ENCODE peak calls at places on chromosomes 7 and 10, in six cellular contexts. G, U, B, M, X and W are unnamed samples.

GRCh38 chr7:40799-41750 is 151.3 kb upstream of the FAM20C start:
- DNase-seq in G (no peak), U (no peak), B (no peak), M (no peak), X (peak; percentile 41), W (peak; percentile 5)

GRCh38 chr7:1460757-1461639 is 1.7 kb upstream of the MICALL2 start:
- DNase-seq in G (peak; percentile 61), U (peak; percentile 86), B (peak; percentile 23), M (no peak), X (peak; percentile 56), W (no peak)

GRCh38 chr7:75996476-75996875 is 2.1 kb upstream of the TMEM120A start:
- DNase-seq in G (no peak), U (no peak), B (no peak), M (no peak), X (no peak), W (no peak)

GRCh38 chr10:90846746-90847145 is 11.1 kb downstream of the HTR7 start:
- DNase-seq in G (no peak), U (no peak), B (no peak), M (no peak), X (no peak), W (no peak)

GRCh38 chr7:149415391-149416068 is 45.3 kb downstream of the ZNF777 start:
- DNase-seq in G (no peak), U (no peak), B (peak; percentile 20), M (no peak), X (peak; percentile 13), W (no peak)

GRCh38 chr7:84043661-84044191 is 150.9 kb downstream of the SEMA3A start:
- DNase-seq in G (no peak), U (peak; percentile 12), B (no peak), M (no peak), X (peak; percentile 68), W (no peak)

GRCh38 chr7:155840909-155841308 is 28.6 kb upstream of the SHH start:
- DNase-seq in G (no peak), U (no peak), B (no peak), M (no peak), X (no peak), W (no peak)

GRCh38 chr10:72243822-72244437 is 27.9 kb upstream of the ASCC1 start:
- DNase-seq in G (peak; percentile 48), U (peak; percentile 90), B (peak; percentile 88), M (no peak), X (peak; percentile 78), W (no peak)

GRCh38 chr10:86943316-86944030 is 13.9 kb downstream of the MMRN2 start:
- DNase-seq in G (no peak), U (no peak), B (no peak), M (no peak), X (no peak), W (no peak)

GRCh38 chr10:44967596-44967995 is 8.0 kb downstream of the RASSF4 start:
- DNase-seq in G (no peak), U (no peak), B (no peak), M (no peak), X (no peak), W (no peak)

GRCh38 chr10:89521368-89521767 is 14.0 kb downstream of the SLC16A12 start:
- DNase-seq in G (no peak), U (no peak), B (no peak), M (no peak), X (peak; percentile 40), W (no peak)

GRCh38 chr10:26448292-26448691 is 10.2 kb downstream of the APBB1IP start:
- DNase-seq in G (no peak), U (no peak), B (no peak), M (no peak), X (no peak), W (no peak)

GRCh38 chr7:130814753-130815152 is 80.7 kb upstream of the KLF14 start:
- DNase-seq in G (peak; percentile 37), U (peak; percentile 53), B (peak; percentile 50), M (no peak), X (peak; percentile 26), W (no peak)

GRCh38 chr7:7178081-7178480 is 4.3 kb upstream of the C1GALT1 start:
- DNase-seq in G (no peak), U (peak; percentile 67), B (peak; percentile 50), M (no peak), X (no peak), W (no peak)

GRCh38 chr7:141700848-141701371 is 1.1 kb downstream of the DENND11 start:
- DNase-seq in G (no peak), U (no peak), B (no peak), M (no peak), X (peak; percentile 55), W (no peak)

GRCh38 chr10:44723654-44724053 is 187.5 kb upstream of the TMEM72 start:
- DNase-seq in G (no peak), U (peak; percentile 92), B (peak; percentile 94), M (no peak), X (no peak), W (no peak)

GRCh38 chr10:118963963-118964362 is 65.6 kb upstream of the NANOS1 start:
- DNase-seq in G (no peak), U (no peak), B (no peak), M (no peak), X (no peak), W (no peak)

GRCh38 chr10:32204606-32205005 is 142.4 kb downstream of the EPC1 start:
- DNase-seq in G (peak; percentile 22), U (no peak), B (no peak), M (no peak), X (no peak), W (no peak)

GRCh38 chr10:103936022-103936421 is 18.0 kb upstream of the STN1 start:
- DNase-seq in G (no peak), U (no peak), B (no peak), M (peak; percentile 62), X (no peak), W (no peak)